ENCODE peak calls at places on chromosome 5, in four cellular contexts. L is mesendoderm, A is lower leg skin, E is ovary. S is an unnamed sample.

GRCh38 chr5:170330568-170331054 is 33.0 kb upstream of the LCP2 start:
- DNase-seq in A (no peak), L (no peak), E (no peak), S (no peak)

GRCh38 chr5:79932510-79933504 is 58.3 kb downstream of the MTX3 start:
- DNase-seq in A (no peak), E (no peak), L (no peak), S (no peak)

GRCh38 chr5:38718874-38719391 is 126.9 kb upstream of the OSMR start:
- DNase-seq in E (no peak), L (peak; percentile 73), A (no peak), S (no peak)

GRCh38 chr5:61460471-61460870 is 128.4 kb downstream of the ZSWIM6 start:
- DNase-seq in A (no peak), E (no peak), L (no peak), S (no peak)

GRCh38 chr5:116953251-116953934 is 378.8 kb upstream of the SEMA6A start:
- DNase-seq in L (peak; percentile 92), A (no peak), E (no peak), S (no peak)

GRCh38 chr5:178450121-178450631 is 140.0 kb downstream of the COL23A1 start:
- DNase-seq in L (no peak), E (no peak), A (no peak), S (no peak)

GRCh38 chr5:17203329-17204132 is 13.9 kb upstream of the BASP1 start:
- DNase-seq in L (peak; percentile 65), A (peak; percentile 29), E (no peak), S (no peak)

GRCh38 chr5:104751969-104752368 is 1189.4 kb upstream of the NUDT12 start:
- DNase-seq in A (no peak), L (no peak), E (no peak), S (no peak)

GRCh38 chr5:68033961-68034581 is 181.5 kb upstream of the PIK3R1 start:
- DNase-seq in E (no peak), A (no peak), L (peak; percentile 14), S (peak; percentile 19)

GRCh38 chr5:116370886-116371285 is 203.7 kb downstream of the SEMA6A start:
- DNase-seq in E (no peak), A (no peak), L (no peak), S (no peak)

GRCh38 chr5:28734396-28734795 is 1696.0 kb upstream of the CDH9 start:
- DNase-seq in E (no peak), L (peak; percentile 26), A (no peak), S (no peak)

GRCh38 chr5:96785719-96786118 is 22.0 kb downstream of the ERAP1 start:
- DNase-seq in E (no peak), L (no peak), A (no peak), S (no peak)

GRCh38 chr5:96144289-96144688 is 182.6 kb upstream of the ELL2 start:
- DNase-seq in A (no peak), L (peak; percentile 75), E (no peak), S (no peak)

GRCh38 chr5:80128129-80128528 is 93.0 kb downstream of the THBS4 start:
- DNase-seq in L (peak; percentile 86), A (no peak), E (no peak), S (no peak)

GRCh38 chr5:132799392-132799791 is 13.7 kb upstream of the SOWAHA start:
- DNase-seq in L (no peak), E (no peak), A (no peak), S (no peak)

GRCh38 chr5:109485030-109485429 is 75.3 kb upstream of the PJA2 start:
- DNase-seq in A (peak; percentile 38), E (no peak), L (no peak), S (peak; percentile 21)

GRCh38 chr5:135315394-135315793 is 83.6 kb downstream of the MACROH2A1 start:
- DNase-seq in E (no peak), A (peak; percentile 6), L (no peak), S (no peak)

GRCh38 chr5:147805030-147805454 is 22.5 kb upstream of the JAKMIP2 start:
- DNase-seq in E (no peak), L (no peak), A (no peak), S (no peak)

GRCh38 chr5:103801681-103802080 is 239.1 kb upstream of the NUDT12 start:
- DNase-seq in L (no peak), E (no peak), A (no peak), S (no peak)

GRCh38 chr5:11985993-11986392 is 81.7 kb upstream of the CTNND2 start:
- DNase-seq in A (no peak), E (no peak), L (no peak), S (no peak)

GRCh38 chr5:135015942-135016341 is 18.1 kb downstream of the PITX1 start:
- DNase-seq in L (no peak), A (no peak), E (no peak), S (no peak)

GRCh38 chr5:109849478-109850088 is 159.9 kb downstream of the MAN2A1 start:
- DNase-seq in L (no peak), A (no peak), E (no peak), S (no peak)

GRCh38 chr5:123916331-123917121 is 404.5 kb downstream of the CSNK1G3 start:
- DNase-seq in E (no peak), L (no peak), A (no peak), S (no peak)

GRCh38 chr5:34550977-34551376 is 105.2 kb upstream of the RAI14 start:
- DNase-seq in L (no peak), A (no peak), E (no peak), S (no peak)

GRCh38 chr5:169744336-169744735 is 107.3 kb downstream of the DOCK2 start:
- DNase-seq in A (no peak), E (no peak), L (no peak), S (no peak)

GRCh38 chr5:104817127-104817526 is 1254.5 kb upstream of the NUDT12 start:
- DNase-seq in A (no peak), E (no peak), L (no peak), S (no peak)

GRCh38 chr5:172453986-172454354 is 355 bp downstream of the SH3PXD2B start:
- DNase-seq in A (no peak), E (peak; percentile 78), L (peak; percentile 76), S (no peak)

GRCh38 chr5:172450861-172451695 is 3.2 kb downstream of the SH3PXD2B start:
- DNase-seq in L (peak; percentile 75), A (no peak), E (no peak), S (no peak)

GRCh38 chr5:172451771-172452197 is 2.5 kb downstream of the SH3PXD2B start:
- DNase-seq in A (peak; percentile 84), E (no peak), L (peak; percentile 91), S (peak; percentile 57)

GRCh38 chr5:172453206-172453985 is 929 bp downstream of the SH3PXD2B start:
- DNase-seq in E (peak; percentile 72), L (peak; percentile 92), A (no peak), S (no peak)

GRCh38 chr5:172452398-172453205 is 1.7 kb downstream of the SH3PXD2B start:
- DNase-seq in A (peak; percentile 45), L (peak; percentile 41), E (no peak), S (no peak)
- H3K4me3 ChIP-seq in A (peak overlapping the region; percentile 92), L (peak overlapping the region; percentile 88), E (peak overlapping the region; percentile 69), S (peak overlapping the region; percentile 93)

GRCh38 chr5:146706321-146706972 is 172.1 kb downstream of the PPP2R2B start:
- DNase-seq in L (peak; percentile 61), A (no peak), E (no peak), S (no peak)

GRCh38 chr5:146703499-146703898 is 175.1 kb downstream of the PPP2R2B start:
- DNase-seq in A (no peak), L (no peak), E (no peak), S (no peak)

GRCh38 chr5:146703899-146704298 is 174.7 kb downstream of the PPP2R2B start:
- DNase-seq in E (no peak), A (no peak), L (no peak), S (no peak)

GRCh38 chr5:146707316-146707715 is 171.2 kb downstream of the PPP2R2B start:
- DNase-seq in L (no peak), E (no peak), A (no peak), S (no peak)

DNA sequence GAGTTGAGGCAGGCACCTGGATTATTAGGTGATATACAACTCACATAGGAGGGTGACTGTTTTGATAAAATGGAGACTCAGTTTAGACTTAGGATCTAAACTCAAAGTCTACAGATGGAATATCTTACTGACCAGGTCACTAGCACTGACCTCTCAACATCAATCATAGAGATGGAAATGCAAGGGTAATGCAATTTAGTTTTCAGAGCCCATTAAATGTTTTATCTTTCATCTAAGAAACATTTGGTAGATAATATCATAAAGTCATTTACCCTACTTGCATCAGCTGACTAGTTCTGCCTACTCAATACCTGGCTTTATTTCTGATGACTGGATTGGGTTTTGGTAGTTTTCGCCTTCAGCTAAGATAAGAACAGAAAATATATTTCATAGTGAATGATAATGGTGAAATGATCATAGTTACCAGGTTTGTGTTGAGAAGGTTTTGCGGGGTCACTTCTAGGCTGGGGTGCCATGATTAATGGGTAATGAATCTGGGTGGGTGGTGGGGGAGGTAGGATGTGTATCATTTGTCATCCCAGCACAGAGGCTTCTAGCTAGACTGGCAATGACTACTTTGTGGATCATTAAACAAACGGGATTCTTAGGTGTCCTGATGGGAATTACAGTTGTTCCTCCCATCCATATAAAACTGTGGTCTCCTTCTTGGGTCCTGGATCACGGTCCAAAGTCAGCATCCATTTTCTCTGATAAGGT is 173.4 kb downstream of the PPP2R2B start:
- DNase-seq in A (no peak), E (no peak), L (no peak), S (no peak)
- H3K4me3 ChIP-seq in A (no peak overlapping the region), E (no peak overlapping the region), L (no peak overlapping the region), S (no peak overlapping the region)

GRCh38 chr5:1004598-1005361 is 3.8 kb upstream of the NKD2 start:
- DNase-seq in A (no peak), L (peak; percentile 84), E (peak; percentile 66), S (peak; percentile 10)
- H3K4me3 ChIP-seq in A (peak overlapping the region; percentile 14), L (no peak overlapping the region), E (peak overlapping the region; percentile 39), S (peak overlapping the region; percentile 73)

GRCh38 chr5:107400328-107400727 is 270.4 kb downstream of the EFNA5 start:
- DNase-seq in A (no peak), E (no peak), L (no peak), S (no peak)

GRCh38 chr5:107395632-107396350 is 274.9 kb downstream of the EFNA5 start:
- DNase-seq in A (no peak), L (no peak), E (no peak), S (no peak)

GRCh38 chr5:107398703-107399102 is 272.0 kb downstream of the EFNA5 start:
- DNase-seq in E (no peak), L (no peak), A (no peak), S (no peak)

GRCh38 chr5:107393846-107394245 is 276.9 kb downstream of the EFNA5 start:
- DNase-seq in A (no peak), E (no peak), L (no peak), S (no peak)

GRCh38 chr5:107396351-107396690 is 274.4 kb downstream of the EFNA5 start:
- DNase-seq in L (no peak), A (no peak), E (no peak), S (no peak)
- H3K4me3 ChIP-seq in L (no peak overlapping the region), A (no peak overlapping the region), E (no peak overlapping the region), S (no peak overlapping the region)

GRCh38 chr5:174376726-174377373 is 331.3 kb downstream of the NSG2 start:
- DNase-seq in L (no peak), E (no peak), A (no peak), S (no peak)
- H3K4me3 ChIP-seq in L (no peak overlapping the region), E (no peak overlapping the region), A (no peak overlapping the region), S (no peak overlapping the region)

GRCh38 chr5:150738862-150739261 is 20.0 kb downstream of the DCTN4 start:
- DNase-seq in E (no peak), A (no peak), L (no peak), S (no peak)

GRCh38 chr5:150729859-150730258 is 29.0 kb downstream of the DCTN4 start:
- DNase-seq in A (no peak), L (no peak), E (no peak), S (no peak)

GRCh38 chr5:150731669-150732068 is 27.1 kb downstream of the DCTN4 start:
- DNase-seq in E (no peak), A (peak; percentile 18), L (no peak), S (no peak)

GRCh38 chr5:150734579-150735384 is 24.0 kb downstream of the DCTN4 start:
- DNase-seq in E (no peak), A (peak; percentile 47), L (peak; percentile 51), S (no peak)
- H3K4me3 ChIP-seq in E (no peak overlapping the region), A (no peak overlapping the region), L (no peak overlapping the region), S (peak overlapping the region; percentile 27)

S was measured in thoracic aorta.